ENCODE peak calls at places on chromosome 5, in seven cellular contexts. V, T, D, C, O, Y and R are unnamed samples.
A peak's percentile ranks its signal among the peaks of the same experiment; 100 is the strongest.

GRCh38 chr5:74642543-74642863 is 2.0 kb upstream of the ENC1 start:
- DNase-seq in V (peak; percentile 15), T (no peak), D (peak; percentile 47), C (no peak), O (peak; percentile 26), Y (no peak), R (no peak)

GRCh38 chr5:65327582-65327981 is 154.1 kb downstream of the ADAMTS6 start:
- DNase-seq in V (peak; percentile 64), T (no peak), D (no peak), C (no peak), O (peak; percentile 26), Y (no peak), R (no peak)

GRCh38 chr5:124888050-124888506 is 141.6 kb upstream of the ZNF608 start:
- DNase-seq in V (no peak), T (no peak), D (no peak), C (no peak), O (no peak), Y (peak; percentile 32), R (peak; percentile 58)

GRCh38 chr5:142327111-142327842 is 2.5 kb upstream of the SPRY4 start:
- DNase-seq in V (peak; percentile 58), T (no peak), D (no peak), C (no peak), O (peak; percentile 95), Y (no peak), R (peak; percentile 65)

GRCh38 chr5:158682631-158683030 is 417.1 kb downstream of the EBF1 start:
- DNase-seq in V (no peak), T (no peak), D (no peak), C (no peak), O (no peak), Y (no peak), R (no peak)

GRCh38 chr5:142501890-142502289 is 177.1 kb upstream of the SPRY4 start:
- DNase-seq in V (no peak), T (no peak), D (no peak), C (no peak), O (no peak), Y (no peak), R (peak; percentile 34)

GRCh38 chr5:6175172-6175855 is 203.0 kb downstream of the MED10 start:
- DNase-seq in V (peak; percentile 60), T (no peak), D (no peak), C (no peak), O (no peak), Y (no peak), R (no peak)

GRCh38 chr5:38837416-38837815 is 8.4 kb upstream of the OSMR start:
- DNase-seq in V (no peak), T (no peak), D (no peak), C (no peak), O (peak; percentile 28), Y (no peak), R (no peak)

GRCh38 chr5:78467744-78468357 is 107.4 kb downstream of the SCAMP1 start:
- DNase-seq in V (peak; percentile 54), T (no peak), D (no peak), C (peak; percentile 38), O (peak; percentile 80), Y (peak; percentile 56), R (peak; percentile 73)

GRCh38 chr5:13990896-13991295 is 46.4 kb upstream of the DNAH5 start:
- DNase-seq in V (no peak), T (no peak), D (no peak), C (no peak), O (no peak), Y (no peak), R (no peak)

GRCh38 chr5:40436535-40437237 is 243.0 kb upstream of the PTGER4 start:
- DNase-seq in V (no peak), T (no peak), D (no peak), C (no peak), O (no peak), Y (no peak), R (no peak)

GRCh38 chr5:33440482-33441240 is at the start of gene TARS1:
- DNase-seq in V (peak; percentile 100), T (peak; percentile 100), D (peak; percentile 100), C (peak; percentile 99), O (peak; percentile 100), Y (peak; percentile 99), R (peak; percentile 100)

GRCh38 chr5:136639616-136640015 is 274.3 kb upstream of the TRPC7 start:
- DNase-seq in V (no peak), T (no peak), D (no peak), C (no peak), O (no peak), Y (no peak), R (no peak)

GRCh38 chr5:179227578-179228311 is 117.5 kb downstream of the ADAMTS2 start:
- DNase-seq in V (no peak), T (no peak), D (no peak), C (no peak), O (no peak), Y (no peak), R (no peak)

GRCh38 chr5:94113-94892 is 2.3 kb downstream of the PLEKHG4B start:
- DNase-seq in V (no peak), T (no peak), D (no peak), C (no peak), O (no peak), Y (no peak), R (no peak)

GRCh38 chr5:91556-92263 is at the start of gene PLEKHG4B:
- DNase-seq in V (no peak), T (no peak), D (no peak), C (no peak), O (peak; percentile 26), Y (peak; percentile 74), R (peak; percentile 95)

GRCh38 chr5:90590-91547 is 1.1 kb upstream of the PLEKHG4B start:
- DNase-seq in V (no peak), T (no peak), D (no peak), C (no peak), O (peak; percentile 26), Y (peak; percentile 29), R (peak; percentile 45)

GRCh38 chr5:93221-93980 is 1.4 kb downstream of the PLEKHG4B start:
- DNase-seq in V (no peak), T (no peak), D (no peak), C (no peak), O (no peak), Y (no peak), R (peak; percentile 33)

DNA sequence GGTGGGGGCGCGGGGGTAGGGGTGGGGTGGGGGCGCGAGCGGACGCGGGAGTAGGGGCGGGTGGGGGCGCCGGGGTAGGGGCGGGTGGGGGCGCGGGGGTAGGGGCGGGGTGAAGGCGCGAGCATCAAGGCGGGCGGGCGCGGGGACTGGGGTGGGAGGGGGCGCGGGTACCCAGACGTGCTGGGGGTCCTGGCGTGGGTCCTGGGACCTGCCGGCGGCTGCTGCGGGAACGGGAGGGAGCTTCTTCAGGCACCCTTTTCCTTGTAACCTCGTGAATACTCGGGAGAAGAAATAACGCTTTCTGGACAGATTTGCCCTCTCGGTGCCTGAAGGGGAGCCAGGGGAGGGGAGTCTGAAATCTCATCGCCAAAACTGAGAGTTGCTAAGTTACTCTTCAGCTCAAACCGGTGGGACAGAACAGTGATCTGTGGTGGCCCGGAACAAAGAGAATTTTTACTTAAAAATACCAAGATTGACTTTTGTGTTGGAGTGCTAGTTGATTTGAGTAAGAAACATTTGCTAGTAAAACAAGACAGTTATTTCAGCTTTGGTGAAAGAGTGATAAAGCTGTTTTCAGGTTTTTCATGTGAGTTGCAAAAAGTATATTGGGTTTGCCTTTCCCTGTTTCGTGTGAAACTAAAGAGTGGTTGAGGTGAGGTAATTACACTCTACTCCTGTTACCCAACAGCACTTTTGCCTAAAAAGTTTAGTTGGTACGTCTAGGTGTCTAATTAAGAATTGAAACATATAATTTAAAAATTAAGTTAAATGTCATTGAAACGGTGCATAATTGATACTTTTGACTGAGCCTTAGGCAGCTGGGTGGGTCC is 638 bp downstream of the PLEKHG4B start:
- DNase-seq in V (no peak), T (no peak), D (no peak), C (no peak), O (no peak), Y (peak; percentile 23), R (peak; percentile 67)
- TF ChIP-seq EZH2 in V (no peak), T (no peak), D (peak; percentile 50), C (no peak), O (peak; percentile 92), Y (no peak), R (no peak)

DNA sequence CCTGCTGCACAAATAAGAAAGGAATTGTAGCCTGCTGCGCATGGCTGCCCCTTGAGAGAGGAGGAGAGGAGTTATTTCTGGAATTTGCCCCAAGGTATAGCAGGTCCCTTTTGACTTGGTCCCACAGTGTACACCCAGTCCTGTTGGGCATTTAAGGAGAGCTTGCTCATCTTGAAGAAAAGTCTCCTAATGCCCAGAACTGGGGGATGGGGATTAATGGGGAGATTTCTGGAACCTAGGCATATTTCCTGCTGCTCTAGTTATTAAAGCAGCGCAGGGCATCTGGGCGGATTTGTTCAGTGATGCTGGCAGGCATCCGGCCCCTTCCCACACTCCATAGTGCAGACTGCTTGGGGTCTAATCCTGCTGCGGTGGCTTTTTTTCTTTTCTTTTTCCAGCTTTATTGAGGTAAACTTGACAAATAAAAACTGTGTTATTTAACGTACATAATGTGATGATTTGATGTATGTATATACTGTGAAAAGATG is 30.6 kb downstream of the PPARGC1B start:
- DNase-seq in V (no peak), T (no peak), D (peak; percentile 93), C (no peak), O (no peak), Y (no peak), R (no peak)
- H3K9me2 ChIP-seq in V (no peaks in the 10 kb centered on the region), T (no peaks in the 10 kb centered on the region), D (no peaks in the 10 kb centered on the region), C (no peaks in the 10 kb centered on the region), O (no peaks in the 10 kb centered on the region), Y (no peaks in the 10 kb centered on the region), R (no peaks in the 10 kb centered on the region)

DNA sequence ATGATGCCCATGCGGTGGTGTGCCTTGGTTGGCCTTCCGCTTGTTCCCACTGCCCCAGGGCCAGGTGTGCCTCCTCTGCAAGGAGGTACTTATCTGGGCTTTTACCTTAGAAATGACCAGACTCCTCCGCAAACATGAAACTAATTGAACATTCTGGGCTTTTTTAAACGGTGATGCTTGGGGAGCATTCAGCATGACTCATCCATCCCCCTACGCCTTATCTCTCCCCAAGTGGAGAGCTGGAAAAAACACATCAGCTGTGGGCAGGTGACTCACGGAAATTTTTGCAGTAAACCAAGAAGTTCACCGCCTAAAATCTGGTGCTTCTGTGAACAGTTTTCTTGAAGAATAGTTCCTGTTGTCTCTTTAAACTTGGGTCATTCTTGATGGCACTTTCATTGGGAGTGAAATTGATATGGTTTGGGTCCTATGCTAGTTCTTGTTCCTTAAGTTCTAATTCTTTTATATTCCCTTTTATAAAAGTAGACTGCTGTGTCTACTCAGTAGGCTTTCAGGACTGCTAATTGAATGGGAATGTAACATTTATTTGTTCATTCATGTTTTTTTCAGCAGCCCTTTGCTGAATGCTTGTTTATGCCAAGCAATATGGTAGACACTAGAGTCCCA is 39.6 kb downstream of the SFXN1 start:
- DNase-seq in V (peak; percentile 5), T (peak; percentile 8), D (no peak), C (no peak), O (peak; percentile 87), Y (peak; percentile 33), R (no peak)
- H3K27ac ChIP-seq in V (no peak overlapping the region), T (peak overlapping the region; percentile 74), D (no peak overlapping the region), C (no peak overlapping the region), O (peak overlapping the region; percentile 52), Y (no peak overlapping the region), R (no peak overlapping the region)

GRCh38 chr5:139394654-139395566 is at the start of gene PROB1:
- DNase-seq in V (no peak), T (no peak), D (no peak), C (no peak), O (peak; percentile 47), Y (no peak), R (peak; percentile 63)
- TF ChIP-seq EZH2 in V (no peak), T (no peak), D (no peak), C (no peak), O (no peak), Y (peak; percentile 28), R (no peak)